ENCODE peak calls at places on chromosomes 12 and 14, in ten cellular contexts. D is RPMI8226; Z is stimulated activated CD4-positive, alpha-beta T cell treated with anti-CD3 and anti-CD28 coated beads, Interleukin-15, amount 100 ng/mL, for 1 hour; C is OCI-LY7; K is erythroblast; P is astrocyte of the cerebellum; N is CD8-positive, alpha-beta memory T cell; V is ecto neural progenitor cell; B is naive thymus-derived CD4-positive, alpha-beta T cell; R is activated T-cell treated with anti-CD3 and anti-CD28 coated beads for 1 hour. Y is an unnamed sample.

GRCh38 chr12:131642101-131642540 is 68.8 kb upstream of the SFSWAP start:
- DNase-seq in D (no peak), Z (no peak), C (peak; percentile 30), K (peak; percentile 38), P (no peak), N (no peak), V (no peak), B (no peak), R (no peak), Y (peak; percentile 62)

GRCh38 chr12:73181244-73181643 is 909.1 kb downstream of the TRHDE start:
- DNase-seq in D (peak; percentile 81), Z (no peak), C (no peak), K (no peak), P (no peak), N (no peak), V (no peak), B (no peak), R (no peak), Y (no peak)

GRCh38 chr12:121214171-121214777 is 4.3 kb downstream of the P2RX4 start:
- DNase-seq in D (no peak), Z (no peak), C (no peak), K (no peak), P (peak; percentile 16), N (no peak), V (no peak), B (no peak), R (no peak), Y (no peak)

GRCh38 chr14:83347874-83348273 is 1814.2 kb upstream of the SEL1L start:
- DNase-seq in D (no peak), Z (no peak), C (no peak), K (no peak), P (no peak), N (no peak), V (no peak), B (no peak), R (no peak), Y (no peak)

GRCh38 chr14:68853749-68854148 is 60.9 kb upstream of the ZFP36L1 start:
- DNase-seq in D (no peak), Z (no peak), C (no peak), K (no peak), P (no peak), N (no peak), V (no peak), B (no peak), R (no peak), Y (no peak)

GRCh38 chr14:69957986-69958385 is 78.8 kb downstream of the SMOC1 start:
- DNase-seq in D (no peak), Z (no peak), C (no peak), K (no peak), P (no peak), N (no peak), V (no peak), B (no peak), R (no peak), Y (no peak)

GRCh38 chr12:27434673-27435565 is 11.6 kb upstream of the SMCO2 start:
- DNase-seq in D (peak; percentile 10), Z (no peak), C (peak; percentile 34), K (peak; percentile 3), P (no peak), N (no peak), V (no peak), B (peak; percentile 16), R (peak; percentile 8), Y (peak; percentile 40)

GRCh38 chr12:12032260-12032761 is 38.4 kb upstream of the BCL2L14 start:
- DNase-seq in D (no peak), Z (no peak), C (peak; percentile 44), K (no peak), P (no peak), N (no peak), V (no peak), B (no peak), R (no peak), Y (no peak)

GRCh38 chr12:19833775-19834501 is 394.6 kb downstream of the AEBP2 start:
- DNase-seq in D (no peak), Z (no peak), C (no peak), K (no peak), P (no peak), N (no peak), V (no peak), B (no peak), R (no peak), Y (no peak)

GRCh38 chr12:112979281-112979680 is 962 bp downstream of the OAS2 start:
- DNase-seq in D (peak; percentile 33), Z (no peak), C (peak; percentile 72), K (no peak), P (no peak), N (no peak), V (peak; percentile 37), B (peak; percentile 42), R (peak; percentile 40), Y (peak; percentile 73)

GRCh38 chr14:104385189-104386135 is 194.1 kb upstream of the C14orf180 start:
- DNase-seq in D (no peak), Z (no peak), C (no peak), K (no peak), P (no peak), N (no peak), V (no peak), B (no peak), R (no peak), Y (no peak)

GRCh38 chr14:75301666-75302325 is 23.2 kb downstream of the FOS start:
- DNase-seq in D (no peak), Z (no peak), C (no peak), K (no peak), P (no peak), N (no peak), V (no peak), B (no peak), R (no peak), Y (no peak)

GRCh38 chr14:34014936-34015335 is 64.1 kb upstream of the EGLN3 start:
- DNase-seq in D (no peak), Z (no peak), C (no peak), K (no peak), P (no peak), N (no peak), V (no peak), B (no peak), R (no peak), Y (no peak)

GRCh38 chr14:92651106-92651792 is 97.2 kb downstream of the LGMN start:
- DNase-seq in D (no peak), Z (peak; percentile 54), C (peak; percentile 12), K (no peak), P (no peak), N (peak; percentile 65), V (no peak), B (peak; percentile 87), R (peak; percentile 68), Y (peak; percentile 16)

GRCh38 chr12:17062296-17063061 is 456.5 kb upstream of the LMO3 start:
- DNase-seq in D (no peak), Z (no peak), C (no peak), K (no peak), P (no peak), N (no peak), V (no peak), B (no peak), R (no peak), Y (no peak)

GRCh38 chr14:25042362-25043299 is 7.3 kb downstream of the STXBP6 start:
- DNase-seq in D (no peak), Z (no peak), C (no peak), K (peak; percentile 34), P (peak; percentile 53), N (no peak), V (no peak), B (no peak), R (no peak), Y (no peak)

GRCh38 chr12:52032431-52032796 is 18.8 kb upstream of the NR4A1 start:
- DNase-seq in D (peak; percentile 79), Z (no peak), C (no peak), K (no peak), P (peak; percentile 57), N (no peak), V (no peak), B (no peak), R (no peak), Y (no peak)

GRCh38 chr14:24556756-24557155 is 19.3 kb downstream of the CTSG start:
- DNase-seq in D (peak; percentile 2), Z (no peak), C (no peak), K (no peak), P (no peak), N (no peak), V (no peak), B (no peak), R (no peak), Y (no peak)

GRCh38 chr12:76341436-76342030 is 6.7 kb downstream of the BBS10 start:
- DNase-seq in D (no peak), Z (no peak), C (no peak), K (no peak), P (no peak), N (no peak), V (no peak), B (no peak), R (no peak), Y (no peak)

GRCh38 chr14:95025218-95025617 is 132.1 kb downstream of the DICER1 start:
- DNase-seq in D (no peak), Z (no peak), C (no peak), K (no peak), P (no peak), N (no peak), V (peak; percentile 21), B (no peak), R (no peak), Y (no peak)

GRCh38 chr12:130783110-130783715 is 55.8 kb downstream of the STX2 start:
- DNase-seq in D (no peak), Z (no peak), C (no peak), K (no peak), P (no peak), N (no peak), V (no peak), B (no peak), R (no peak), Y (no peak)

GRCh38 chr12:61365001-61365400 is 895.2 kb upstream of the USP15 start:
- DNase-seq in D (peak; percentile 4), Z (no peak), C (no peak), K (no peak), P (no peak), N (no peak), V (no peak), B (no peak), R (no peak), Y (peak; percentile 18)

GRCh38 chr14:24389266-24389855 is 9.4 kb upstream of the NYNRIN start:
- DNase-seq in D (no peak), Z (no peak), C (no peak), K (no peak), P (no peak), N (no peak), V (no peak), B (no peak), R (no peak), Y (no peak)

GRCh38 chr12:115222220-115222619 is 538.2 kb upstream of the TBX3 start:
- DNase-seq in D (no peak), Z (no peak), C (no peak), K (no peak), P (no peak), N (no peak), V (no peak), B (no peak), R (no peak), Y (no peak)

GRCh38 chr14:53509227-53509822 is 356.2 kb upstream of the DDHD1 start:
- DNase-seq in D (no peak), Z (no peak), C (no peak), K (no peak), P (no peak), N (no peak), V (no peak), B (no peak), R (no peak), Y (no peak)